ENCODE peak calls at places on chromosome 1, in five cellular contexts. Y is cardiac muscle cell; Z is GM13977; T is effector memory CD4-positive, alpha-beta T cell; S is A172. B is an unnamed sample.

GRCh38 chr1:117967900-117968299 is 38.4 kb downstream of the WDR3 start:
- DNase-seq in Y (peak; percentile 70), Z (no peak), T (no peak), S (no peak), B (no peak)

GRCh38 chr1:243701872-243702271 is 148.2 kb downstream of the AKT3 start:
- DNase-seq in Y (no peak), Z (no peak), T (no peak), S (no peak), B (no peak)

GRCh38 chr1:221440658-221441057 is 301.2 kb downstream of the DUSP10 start:
- DNase-seq in Y (peak; percentile 48), Z (no peak), T (no peak), S (peak; percentile 69), B (no peak)

GRCh38 chr1:221562542-221563475 is 179.1 kb downstream of the DUSP10 start:
- DNase-seq in Y (no peak), Z (no peak), T (no peak), S (no peak), B (no peak)

GRCh38 chr1:44688760-44689446 is 14.4 kb downstream of the ARMH1 start:
- DNase-seq in Y (no peak), Z (no peak), T (no peak), S (peak; percentile 48), B (no peak)

GRCh38 chr1:156705321-156705917 is at the start of gene CRABP2:
- DNase-seq in Y (peak; percentile 53), Z (peak; percentile 53), T (no peak), S (no peak), B (peak; percentile 23)

GRCh38 chr1:180181048-180181447 is 26.4 kb downstream of the QSOX1 start:
- DNase-seq in Y (no peak), Z (no peak), T (no peak), S (peak; percentile 33), B (no peak)

GRCh38 chr1:64553285-64553684 is 83.4 kb downstream of the CACHD1 start:
- DNase-seq in Y (no peak), Z (no peak), T (no peak), S (no peak), B (no peak)

GRCh38 chr1:200699871-200700270 is 30.2 kb upstream of the DDX59 start:
- DNase-seq in Y (no peak), Z (no peak), T (no peak), S (peak; percentile 92), B (no peak)

GRCh38 chr1:52364235-52364839 is 1.7 kb downstream of the CC2D1B start:
- DNase-seq in Y (no peak), Z (no peak), T (no peak), S (no peak), B (no peak)

GRCh38 chr1:1212780-1213152 is 1.2 kb downstream of the TNFRSF4 start:
- DNase-seq in Y (peak; percentile 16), Z (peak; percentile 84), T (peak; percentile 43), S (no peak), B (no peak)

GRCh38 chr1:182761396-182762395 is 27.9 kb upstream of the NPL start:
- DNase-seq in Y (no peak), Z (no peak), T (no peak), S (peak; percentile 66), B (no peak)

GRCh38 chr1:154081386-154082126 is 73.3 kb downstream of the NUP210L start:
- DNase-seq in Y (no peak), Z (no peak), T (no peak), S (peak; percentile 34), B (no peak)

GRCh38 chr1:201742955-201743805 is 85.8 kb upstream of the IPO9 start:
- DNase-seq in Y (no peak), Z (no peak), T (no peak), S (no peak), B (no peak)

GRCh38 chr1:153699116-153699515 is 20.6 kb downstream of the NPR1 start:
- DNase-seq in Y (peak; percentile 45), Z (no peak), T (no peak), S (peak; percentile 71), B (no peak)

GRCh38 chr1:229341811-229342304 is 989 bp downstream of the CCSAP start:
- DNase-seq in Y (peak; percentile 38), Z (no peak), T (no peak), S (peak; percentile 24), B (no peak)

GRCh38 chr1:184604152-184604900 is 150.3 kb downstream of the EDEM3 start:
- DNase-seq in Y (no peak), Z (no peak), T (no peak), S (no peak), B (no peak)

GRCh38 chr1:17696417-17697301 is 58.5 kb upstream of the ACTL8 start:
- DNase-seq in Y (peak; percentile 89), Z (no peak), T (no peak), S (peak; percentile 67), B (no peak)

GRCh38 chr1:156056326-156056849 is 1.8 kb downstream of the LAMTOR2 start:
- DNase-seq in Y (no peak), Z (no peak), T (no peak), S (no peak), B (no peak)